ENCODE peak calls at places on chromosomes 12 and 14, in seven cellular contexts. One of them, this sample, is unnamed.

GRCh38 chr14:34211732-34212131 is 250.3 kb downstream of the SPTSSA start:
- DNase-seq in GM12878: peak
- DNase-seq in HepG2: no peak
- DNase-seq in SK-N-SH: no peak
- DNase-seq in IMR-90: no peak
- DNase-seq in K562: no peak
- DNase-seq in HCT116: no peak
- DNase-seq in this sample: no peak

GRCh38 chr14:37650356-37651037 is 55.1 kb downstream of the TTC6 start:
- DNase-seq in HepG2: peak
- DNase-seq in IMR-90: peak
- DNase-seq in K562: no peak
- DNase-seq in HCT116: no peak
- DNase-seq in SK-N-SH: no peak
- DNase-seq in GM12878: no peak
- DNase-seq in this sample: no peak

GRCh38 chr12:122130150-122130549 is 43.9 kb downstream of the IL31 start:
- DNase-seq in GM12878: no peak
- DNase-seq in SK-N-SH: no peak
- DNase-seq in K562: no peak
- DNase-seq in HepG2: no peak
- DNase-seq in HCT116: peak
- DNase-seq in IMR-90: peak
- DNase-seq in this sample: no peak

GRCh38 chr14:81303258-81303935 is 82.6 kb upstream of the GTF2A1 start:
- DNase-seq in SK-N-SH: no peak
- DNase-seq in HCT116: peak
- DNase-seq in K562: peak
- DNase-seq in IMR-90: no peak
- DNase-seq in HepG2: peak
- DNase-seq in GM12878: peak
- DNase-seq in this sample: peak

GRCh38 chr12:132660047-132660446 is 27.1 kb downstream of the POLE start:
- DNase-seq in K562: no peak
- DNase-seq in HepG2: no peak
- DNase-seq in GM12878: no peak
- DNase-seq in SK-N-SH: no peak
- DNase-seq in IMR-90: no peak
- DNase-seq in HCT116: no peak
- DNase-seq in this sample: no peak

GRCh38 chr14:89621009-89621421 is 204.0 kb upstream of the FOXN3 start:
- DNase-seq in GM12878: no peak
- DNase-seq in IMR-90: no peak
- DNase-seq in K562: no peak
- DNase-seq in HCT116: no peak
- DNase-seq in HepG2: no peak
- DNase-seq in SK-N-SH: no peak
- DNase-seq in this sample: no peak

GRCh38 chr14:103161054-103161397 is 37.8 kb downstream of the TNFAIP2 start:
- DNase-seq in HepG2: no peak
- DNase-seq in GM12878: no peak
- DNase-seq in IMR-90: no peak
- DNase-seq in HCT116: no peak
- DNase-seq in K562: no peak
- DNase-seq in SK-N-SH: no peak
- DNase-seq in this sample: no peak

GRCh38 chr12:124923906-124924734 is 9.7 kb upstream of the UBC start:
- DNase-seq in SK-N-SH: no peak
- DNase-seq in HepG2: no peak
- DNase-seq in GM12878: no peak
- DNase-seq in K562: no peak
- DNase-seq in IMR-90: peak
- DNase-seq in HCT116: no peak
- DNase-seq in this sample: peak

GRCh38 chr12:84891106-84891838 is 21.3 kb downstream of the SLC6A15 start:
- DNase-seq in IMR-90: peak
- DNase-seq in HepG2: no peak
- DNase-seq in GM12878: no peak
- DNase-seq in K562: no peak
- DNase-seq in HCT116: no peak
- DNase-seq in SK-N-SH: no peak
- DNase-seq in this sample: no peak

GRCh38 chr14:32933943-32934890 is 4.5 kb upstream of the NPAS3 start:
- DNase-seq in HepG2: no peak
- DNase-seq in GM12878: no peak
- DNase-seq in K562: no peak
- DNase-seq in IMR-90: no peak
- DNase-seq in SK-N-SH: peak
- DNase-seq in HCT116: no peak
- DNase-seq in this sample: no peak

GRCh38 chr14:32934891-32935633 is 3.6 kb upstream of the NPAS3 start:
- DNase-seq in SK-N-SH: no peak
- DNase-seq in K562: no peak
- DNase-seq in GM12878: no peak
- DNase-seq in HepG2: no peak
- DNase-seq in HCT116: no peak
- DNase-seq in IMR-90: no peak
- DNase-seq in this sample: no peak

GRCh38 chr14:32932302-32932920 is 6.3 kb upstream of the NPAS3 start:
- DNase-seq in GM12878: no peak
- DNase-seq in HepG2: no peak
- DNase-seq in K562: no peak
- DNase-seq in HCT116: no peak
- DNase-seq in IMR-90: no peak
- DNase-seq in SK-N-SH: no peak
- DNase-seq in this sample: no peak

GRCh38 chr14:32932921-32933622 is 5.6 kb upstream of the NPAS3 start:
- DNase-seq in K562: no peak
- DNase-seq in IMR-90: no peak
- DNase-seq in HepG2: no peak
- DNase-seq in HCT116: no peak
- DNase-seq in SK-N-SH: peak
- DNase-seq in GM12878: no peak
- DNase-seq in this sample: no peak

DNA sequence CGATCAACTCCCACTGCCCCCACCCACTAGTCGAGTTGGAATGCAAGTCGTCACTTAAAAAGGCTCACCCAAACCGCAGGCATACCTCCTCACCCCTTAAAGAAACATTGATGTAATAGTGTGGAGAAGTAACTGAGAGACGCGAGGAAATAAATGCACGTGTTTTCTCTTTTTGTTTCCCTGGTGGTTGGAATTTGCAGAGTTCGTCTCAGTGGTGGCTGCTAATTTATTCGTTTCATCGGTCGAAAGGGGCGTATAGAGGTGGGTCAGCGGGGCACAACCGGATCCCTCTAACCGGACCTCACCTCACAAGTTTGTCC is 5.1 kb upstream of the NPAS3 start:
- DNase-seq in HepG2: no peak
- DNase-seq in HCT116: no peak
- DNase-seq in IMR-90: no peak
- DNase-seq in SK-N-SH: peak
- DNase-seq in K562: no peak
- DNase-seq in GM12878: no peak
- DNase-seq in this sample: no peak
- TF ChIP-seq CTCF in HepG2: no peak
- TF ChIP-seq CTCF in HCT116: no peak
- TF ChIP-seq CTCF in IMR-90: peak
- TF ChIP-seq CTCF in SK-N-SH: peak
- TF ChIP-seq CTCF in K562: no peak
- TF ChIP-seq CTCF in GM12878: no peak
- TF ChIP-seq CTCF in this sample: no peak

GRCh38 chr12:992647-993046 is 1.6 kb downstream of the ERC1 start:
- DNase-seq in K562: no peak
- DNase-seq in HCT116: no peak
- DNase-seq in GM12878: no peak
- DNase-seq in SK-N-SH: no peak
- DNase-seq in IMR-90: no peak
- DNase-seq in HepG2: no peak
- DNase-seq in this sample: no peak
- TF ChIP-seq RAD21 in K562: no peak
- TF ChIP-seq RAD21 in HCT116: no peak
- TF ChIP-seq RAD21 in GM12878: no peak
- TF ChIP-seq RAD21 in SK-N-SH: no peak
- TF ChIP-seq RAD21 in IMR-90: no peak
- TF ChIP-seq RAD21 in HepG2: no peak
- TF ChIP-seq RAD21 in this sample: no peak

GRCh38 chr12:13252616-13253015 is 56.1 kb downstream of the EMP1 start:
- DNase-seq in K562: no peak
- DNase-seq in HepG2: no peak
- DNase-seq in HCT116: no peak
- DNase-seq in SK-N-SH: no peak
- DNase-seq in IMR-90: no peak
- DNase-seq in GM12878: no peak
- DNase-seq in this sample: no peak
- TF ChIP-seq CTCF in K562: no peak
- TF ChIP-seq CTCF in HepG2: no peak
- TF ChIP-seq CTCF in HCT116: no peak
- TF ChIP-seq CTCF in SK-N-SH: no peak
- TF ChIP-seq CTCF in IMR-90: no peak
- TF ChIP-seq CTCF in GM12878: no peak
- TF ChIP-seq CTCF in this sample: no peak

DNA sequence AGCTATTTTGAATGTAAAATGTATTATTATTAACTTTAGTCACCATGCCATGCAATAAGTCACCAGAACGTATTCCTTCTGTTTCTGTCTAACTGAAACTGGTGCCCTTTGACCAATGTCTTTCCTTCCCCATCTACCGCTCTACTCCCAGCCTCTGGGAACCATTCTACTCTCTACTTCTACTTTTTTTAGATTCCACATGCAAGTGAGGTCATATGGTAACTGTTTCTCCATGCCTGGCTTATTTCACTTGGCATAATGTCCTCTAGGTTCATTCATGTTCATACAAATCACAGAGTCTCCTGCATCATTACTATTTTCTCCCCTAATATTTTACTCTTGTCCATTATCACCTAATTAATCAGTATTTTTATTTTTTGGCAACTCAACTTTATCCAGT is 160.1 kb downstream of the TMX1 start:
- DNase-seq in HCT116: no peak
- DNase-seq in K562: no peak
- DNase-seq in IMR-90: peak
- DNase-seq in GM12878: no peak
- DNase-seq in SK-N-SH: no peak
- DNase-seq in HepG2: no peak
- DNase-seq in this sample: no peak
- TF ChIP-seq RAD21 in HCT116: no peak
- TF ChIP-seq RAD21 in K562: no peak
- TF ChIP-seq RAD21 in IMR-90: no peak
- TF ChIP-seq RAD21 in GM12878: no peak
- TF ChIP-seq RAD21 in SK-N-SH: no peak
- TF ChIP-seq RAD21 in HepG2: no peak
- TF ChIP-seq RAD21 in this sample: no peak

DNA sequence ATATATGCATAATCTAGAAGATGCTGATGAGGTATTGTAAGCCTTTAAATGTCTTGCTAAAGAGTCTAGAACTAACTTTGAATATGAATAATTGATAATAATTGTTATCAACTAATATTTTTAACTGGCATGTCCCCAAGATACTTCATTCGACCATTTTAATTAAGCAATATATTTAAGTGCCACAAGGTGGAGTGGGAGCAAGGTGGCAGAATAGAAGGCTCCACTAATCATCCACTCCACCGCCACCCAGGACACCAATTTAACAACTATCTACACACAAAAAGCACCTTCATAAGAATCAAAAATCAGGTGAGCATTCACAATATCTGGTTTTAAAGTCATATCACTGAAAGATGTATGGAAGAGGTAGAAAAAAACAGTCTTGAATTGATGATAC is 409.6 kb downstream of the SEC23A start:
- DNase-seq in HepG2: no peak
- DNase-seq in IMR-90: no peak
- DNase-seq in GM12878: no peak
- DNase-seq in HCT116: no peak
- DNase-seq in SK-N-SH: no peak
- DNase-seq in K562: no peak
- DNase-seq in this sample: no peak
- TF ChIP-seq CTCF in HepG2: no peak
- TF ChIP-seq CTCF in IMR-90: no peak
- TF ChIP-seq CTCF in GM12878: no peak
- TF ChIP-seq CTCF in HCT116: peak
- TF ChIP-seq CTCF in SK-N-SH: no peak
- TF ChIP-seq CTCF in K562: no peak
- TF ChIP-seq CTCF in this sample: no peak

DNA sequence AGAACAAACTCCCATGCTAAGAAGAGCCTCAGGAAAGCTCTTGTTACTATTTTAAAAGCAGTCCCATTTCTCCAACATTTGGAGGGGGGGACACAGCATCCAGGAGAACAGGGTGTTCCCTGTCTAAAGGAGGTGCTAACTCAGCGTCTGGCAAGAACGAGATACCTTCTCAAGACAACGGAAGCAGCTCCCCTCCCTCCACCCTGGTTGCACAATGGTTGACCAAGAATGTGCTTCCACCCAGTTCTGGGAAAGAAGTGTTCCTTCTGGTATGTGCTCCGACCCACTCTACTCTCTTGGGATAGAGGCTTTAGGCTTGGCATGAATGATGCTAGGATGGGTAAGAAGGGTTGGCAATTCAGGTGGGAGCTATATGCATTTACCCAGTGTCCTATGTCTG is 1.5 kb upstream of the KRT6A start:
- DNase-seq in K562: no peak
- DNase-seq in IMR-90: no peak
- DNase-seq in HCT116: no peak
- DNase-seq in GM12878: no peak
- DNase-seq in HepG2: no peak
- DNase-seq in SK-N-SH: no peak
- DNase-seq in this sample: no peak
- TF ChIP-seq RAD21 in K562: no peak
- TF ChIP-seq RAD21 in IMR-90: no peak
- TF ChIP-seq RAD21 in HCT116: no peak
- TF ChIP-seq RAD21 in GM12878: no peak
- TF ChIP-seq RAD21 in HepG2: no peak
- TF ChIP-seq RAD21 in SK-N-SH: no peak
- TF ChIP-seq RAD21 in this sample: no peak

DNA sequence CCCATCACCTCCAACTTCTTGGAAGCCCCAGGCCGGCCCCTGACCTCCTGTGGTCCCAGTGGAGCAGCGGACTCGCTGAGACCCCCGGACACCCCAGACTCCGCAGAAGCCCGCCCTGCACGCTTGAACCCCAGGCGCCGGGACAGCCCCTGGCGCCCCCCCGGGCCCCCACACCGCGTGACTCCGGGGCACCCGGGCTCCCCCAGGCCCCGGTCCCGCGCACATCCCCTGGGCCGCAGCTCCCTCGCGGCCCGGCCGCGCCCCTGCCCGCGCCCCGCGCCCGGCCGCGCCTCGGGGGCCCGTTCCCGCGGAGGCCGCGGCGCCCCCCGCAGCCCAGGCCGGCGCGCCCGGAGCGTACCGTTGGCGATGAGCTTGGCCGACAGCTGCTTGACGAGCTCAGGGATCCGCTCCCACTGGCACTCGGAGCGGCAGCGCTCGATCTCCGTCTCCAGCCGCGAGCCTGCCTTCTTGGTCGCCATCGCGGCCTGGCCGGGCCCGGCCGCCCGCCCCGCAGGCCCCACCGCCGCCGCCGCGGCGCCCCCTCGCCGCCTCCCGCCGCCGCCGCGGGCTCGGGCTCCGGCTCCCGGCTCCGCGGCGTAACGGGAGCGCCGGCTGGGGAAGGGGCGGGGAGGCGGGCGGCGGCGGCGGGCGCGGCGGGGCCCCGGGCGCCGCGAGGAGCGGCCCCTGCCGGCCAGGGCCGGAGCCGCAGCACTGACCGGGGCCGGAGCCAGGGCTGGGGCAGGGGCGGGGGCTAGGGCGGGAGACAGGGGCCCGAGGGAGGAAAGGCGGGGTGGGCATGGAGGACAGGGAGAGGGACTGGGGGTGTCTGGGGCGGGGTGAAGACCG is at the start of gene TTC7B:
- DNase-seq in HepG2: no peak
- DNase-seq in HCT116: no peak
- DNase-seq in K562: peak
- DNase-seq in IMR-90: peak
- DNase-seq in SK-N-SH: peak
- DNase-seq in GM12878: no peak
- DNase-seq in this sample: no peak
- TF ChIP-seq CTCF in HepG2: peak
- TF ChIP-seq CTCF in HCT116: no peak
- TF ChIP-seq CTCF in K562: no peak
- TF ChIP-seq CTCF in IMR-90: peak
- TF ChIP-seq CTCF in SK-N-SH: peak
- TF ChIP-seq CTCF in GM12878: no peak
- TF ChIP-seq CTCF in this sample: peak

This sample was measured in A549.